ENCODE peak calls at places on chromosome 4, in seven cellular contexts. P is upper lobe of right lung, B is pancreas, G is testis, E is K562, L is body of pancreas, K is kidney. Z is an unnamed sample. For H3K4me1, the result is how much of the 10 kb centered on the place peaks cover.

GRCh38 chr4:13329963-13330362 is 154.2 kb downstream of the RAB28 start:
- DNase-seq in K (no peak), G (no peak), L (no peak), B (no peak), E (no peak), P (no peak), Z (no peak)

GRCh38 chr4:42416017-42416416 is 18.7 kb downstream of the SHISA3 start:
- DNase-seq in G (no peak), E (no peak), L (no peak), B (no peak), P (no peak), K (no peak), Z (no peak)

GRCh38 chr4:58507079-58507478 is 1396.9 kb upstream of the IGFBP7 start:
- DNase-seq in P (no peak), E (no peak), G (no peak), L (no peak), K (no peak), B (no peak), Z (no peak)

GRCh38 chr4:8471211-8471875 is 30.8 kb downstream of the TRMT44 start:
- DNase-seq in K (no peak), B (no peak), G (no peak), P (no peak), E (no peak), L (no peak), Z (no peak)

GRCh38 chr4:140095694-140096482 is 58.1 kb downstream of the MAML3 start:
- DNase-seq in K (no peak), G (no peak), P (no peak), E (no peak), B (no peak), L (peak), Z (no peak)

GRCh38 chr4:7460591-7460990 is 25.9 kb upstream of the PSAPL1 start:
- DNase-seq in K (no peak), G (peak), L (peak), E (peak), P (no peak), B (no peak), Z (no peak)

GRCh38 chr4:47674173-47674572 is 163.7 kb downstream of the CORIN start:
- DNase-seq in B (no peak), K (no peak), L (no peak), P (no peak), E (no peak), G (no peak), Z (no peak)

GRCh38 chr4:172989984-172990711 is 178.5 kb upstream of the GALNT7 start:
- DNase-seq in B (no peak), K (no peak), G (no peak), L (no peak), P (no peak), E (no peak), Z (no peak)

GRCh38 chr4:2186133-2186864 is 55.6 kb downstream of the HAUS3 start:
- DNase-seq in L (peak), G (no peak), E (no peak), B (peak), K (no peak), P (no peak), Z (peak)

GRCh38 chr4:143286733-143287570 is 49.7 kb upstream of the GAB1 start:
- DNase-seq in B (no peak), E (no peak), P (no peak), L (no peak), K (no peak), G (no peak), Z (peak)

GRCh38 chr4:37623940-37624339 is 62.2 kb downstream of the RELL1 start:
- DNase-seq in B (no peak), L (no peak), G (no peak), P (no peak), K (no peak), E (no peak), Z (no peak)

GRCh38 chr4:71559957-71560541 is 221.2 kb downstream of the SLC4A4 start:
- DNase-seq in K (no peak), G (no peak), E (no peak), L (no peak), B (no peak), P (no peak), Z (no peak)

GRCh38 chr4:127134490-127134889 is 498.3 kb upstream of the INTU start:
- DNase-seq in P (no peak), G (no peak), L (no peak), K (no peak), B (no peak), E (no peak), Z (peak)

GRCh38 chr4:135073389-135073788 is 871.8 kb upstream of the PABPC4L start:
- DNase-seq in G (no peak), B (no peak), E (no peak), P (no peak), L (no peak), K (no peak), Z (no peak)

GRCh38 chr4:168731706-168732414 is 235.0 kb downstream of the PALLD start:
- DNase-seq in K (no peak), L (no peak), G (no peak), B (no peak), E (no peak), P (no peak), Z (no peak)

GRCh38 chr4:157020882-157021281 is 49.3 kb upstream of the PDGFC start:
- DNase-seq in P (no peak), K (no peak), G (no peak), L (no peak), E (no peak), B (no peak), Z (no peak)

GRCh38 chr4:129364747-129365452 is 268.9 kb downstream of the C4orf33 start:
- DNase-seq in P (no peak), G (no peak), K (no peak), E (no peak), B (no peak), L (no peak), Z (no peak)

GRCh38 chr4:4837316-4837715 is 22.1 kb upstream of the MSX1 start:
- DNase-seq in L (peak), P (no peak), K (no peak), E (no peak), B (no peak), G (no peak), Z (no peak)

GRCh38 chr4:176189891-176190795 is 5.2 kb downstream of the SPATA4 start:
- DNase-seq in K (no peak), E (no peak), B (no peak), P (no peak), G (no peak), L (no peak), Z (no peak)

GRCh38 chr4:112348488-112349158 is 51.5 kb downstream of the ALPK1 start:
- DNase-seq in L (no peak), K (peak), B (no peak), G (peak), P (peak), E (peak), Z (no peak)

GRCh38 chr4:121156822-121157769 is 7.0 kb downstream of the TNIP3 start:
- DNase-seq in L (peak), E (no peak), K (peak), G (peak), P (peak), B (peak), Z (no peak)

GRCh38 chr4:31088600-31089230 is 368.5 kb downstream of the PCDH7 start:
- DNase-seq in L (peak), B (no peak), P (no peak), K (no peak), E (no peak), G (no peak), Z (no peak)

GRCh38 chr4:165524532-165525190 is 145.9 kb downstream of the CPE start:
- DNase-seq in P (no peak), K (no peak), E (no peak), B (no peak), L (no peak), G (no peak), Z (no peak)

GRCh38 chr4:140697709-140698560 is 58.2 kb downstream of the TBC1D9 start:
- DNase-seq in L (no peak), P (no peak), B (no peak), G (no peak), E (no peak), K (no peak), Z (peak)

GRCh38 chr4:89995824-89996223 is 101.2 kb downstream of the MMRN1 start:
- DNase-seq in E (no peak), L (no peak), G (no peak), K (no peak), P (no peak), B (no peak), Z (no peak)

GRCh38 chr4:84418032-84418709 is 80.9 kb downstream of the NKX6-1 start:
- DNase-seq in G (no peak), E (no peak), K (no peak), P (no peak), L (peak), B (no peak), Z (no peak)

GRCh38 chr4:2827071-2827873 is 16.4 kb upstream of the ADD1 start:
- DNase-seq in B (peak), L (no peak), G (no peak), P (no peak), K (peak), E (no peak), Z (no peak)

GRCh38 chr4:134001057-134001456 is 200.5 kb downstream of the PABPC4L start:
- DNase-seq in P (no peak), L (no peak), K (no peak), B (no peak), G (no peak), E (no peak), Z (no peak)

GRCh38 chr4:23942491-23942890 is 52.6 kb upstream of the PPARGC1A start:
- DNase-seq in K (no peak), P (no peak), L (no peak), B (no peak), E (no peak), G (no peak), Z (no peak)

GRCh38 chr4:2511645-2512131 is 24.8 kb upstream of the FAM193A start:
- DNase-seq in G (no peak), K (no peak), E (no peak), B (no peak), L (no peak), P (no peak), Z (no peak)

GRCh38 chr4:158015241-158015640 is 157.6 kb downstream of the GASK1B start:
- DNase-seq in B (no peak), L (no peak), E (no peak), K (no peak), G (no peak), P (no peak), Z (no peak)

GRCh38 chr4:174828845-174829701 is at the start of gene GLRA3:
- DNase-seq in E (peak), G (peak), B (peak), L (peak), P (peak), K (peak), Z (peak)

GRCh38 chr4:86818845-86819244 is 30.3 kb downstream of the SLC10A6 start:
- DNase-seq in G (no peak), K (no peak), E (peak), P (no peak), L (no peak), B (no peak), Z (no peak)

GRCh38 chr4:36310793-36311192 is 29.4 kb downstream of the DTHD1 start:
- DNase-seq in K (no peak), G (peak), B (no peak), L (peak), E (no peak), P (no peak), Z (peak)

GRCh38 chr4:146235654-146236570 is 21.6 kb downstream of the REELD1 start:
- DNase-seq in E (no peak), B (no peak), K (no peak), G (no peak), L (peak), P (no peak), Z (no peak)

GRCh38 chr4:155657985-155658384 is 8.7 kb upstream of the GUCY1A1 start:
- DNase-seq in G (no peak), B (no peak), P (no peak), L (no peak), K (no peak), E (no peak), Z (no peak)
- H3K4me1 ChIP-seq in G (under half), B (under half), P (under half), L (under half), K (under half), E (under half), Z (under half)

GRCh38 chr4:151481813-151482212 is 72.8 kb downstream of the FHIP1A start:
- DNase-seq in E (no peak), L (no peak), P (no peak), B (no peak), G (no peak), K (no peak), Z (no peak)
- H3K4me1 ChIP-seq in E (under half), L (under half), P (under half), B (under half), G (under half), K (under half), Z (under half)

GRCh38 chr4:94415448-94415847 is 36.3 kb upstream of the PDLIM5 start:
- DNase-seq in K (no peak), B (no peak), E (no peak), P (no peak), G (no peak), L (no peak), Z (no peak)

GRCh38 chr4:94411296-94411695 is 40.4 kb upstream of the PDLIM5 start:
- DNase-seq in K (no peak), G (no peak), L (no peak), E (no peak), P (no peak), B (no peak), Z (no peak)

GRCh38 chr4:94414907-94415306 is 36.8 kb upstream of the PDLIM5 start:
- DNase-seq in G (no peak), B (no peak), E (no peak), P (no peak), L (no peak), K (no peak), Z (no peak)

GRCh38 chr4:94412019-94413017 is 39.4 kb upstream of the PDLIM5 start:
- DNase-seq in G (no peak), B (no peak), K (no peak), L (peak), E (peak), P (no peak), Z (no peak)

DNA sequence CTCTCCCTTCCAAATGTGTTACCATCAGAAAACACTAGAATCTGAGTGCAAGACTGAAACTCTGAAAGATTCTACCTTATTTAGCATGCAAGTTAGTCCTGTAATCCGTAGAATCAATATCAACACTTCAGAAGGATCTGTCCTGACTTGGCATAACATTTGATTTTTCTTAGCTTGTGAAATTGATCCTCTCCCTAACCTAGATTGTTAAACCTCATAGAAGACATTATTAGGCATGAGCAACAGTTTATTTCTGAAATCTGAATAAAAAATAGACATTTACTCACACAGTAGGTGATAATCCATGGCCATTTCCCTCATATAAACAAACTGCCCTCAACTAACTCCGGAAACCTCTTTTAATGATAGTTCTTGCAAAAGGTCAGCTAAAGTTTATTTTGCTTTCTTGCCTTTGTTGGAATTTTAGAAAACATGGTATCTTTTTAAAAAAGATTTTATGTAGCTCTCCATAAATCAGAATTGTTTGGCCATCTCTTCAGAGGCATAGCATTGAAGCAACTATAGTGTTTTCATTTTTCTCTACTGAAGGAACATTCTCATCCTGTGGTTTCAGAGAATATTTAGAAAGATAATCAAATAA is 38.6 kb upstream of the PDLIM5 start:
- DNase-seq in L (no peak), P (no peak), K (no peak), G (no peak), E (no peak), B (no peak), Z (no peak)
- H3K4me1 ChIP-seq in L (under half), P (under half), K (under half), G (under half), E (under half), B (under half), Z (under half)

GRCh38 chr4:184860018-184860530 is 34.3 kb upstream of the ACSL1 start:
- DNase-seq in P (no peak), K (no peak), E (no peak), G (no peak), B (no peak), L (no peak), Z (peak)

GRCh38 chr4:184856277-184856609 is 30.5 kb upstream of the ACSL1 start:
- DNase-seq in L (no peak), K (no peak), E (no peak), B (no peak), G (no peak), P (no peak), Z (no peak)

GRCh38 chr4:184854673-184855072 is 28.9 kb upstream of the ACSL1 start:
- DNase-seq in E (peak), L (peak), K (no peak), G (no peak), P (no peak), B (no peak), Z (no peak)

GRCh38 chr4:184861047-184861446 is 35.3 kb upstream of the ACSL1 start:
- DNase-seq in P (no peak), L (no peak), E (no peak), G (no peak), K (no peak), B (no peak), Z (no peak)

DNA sequence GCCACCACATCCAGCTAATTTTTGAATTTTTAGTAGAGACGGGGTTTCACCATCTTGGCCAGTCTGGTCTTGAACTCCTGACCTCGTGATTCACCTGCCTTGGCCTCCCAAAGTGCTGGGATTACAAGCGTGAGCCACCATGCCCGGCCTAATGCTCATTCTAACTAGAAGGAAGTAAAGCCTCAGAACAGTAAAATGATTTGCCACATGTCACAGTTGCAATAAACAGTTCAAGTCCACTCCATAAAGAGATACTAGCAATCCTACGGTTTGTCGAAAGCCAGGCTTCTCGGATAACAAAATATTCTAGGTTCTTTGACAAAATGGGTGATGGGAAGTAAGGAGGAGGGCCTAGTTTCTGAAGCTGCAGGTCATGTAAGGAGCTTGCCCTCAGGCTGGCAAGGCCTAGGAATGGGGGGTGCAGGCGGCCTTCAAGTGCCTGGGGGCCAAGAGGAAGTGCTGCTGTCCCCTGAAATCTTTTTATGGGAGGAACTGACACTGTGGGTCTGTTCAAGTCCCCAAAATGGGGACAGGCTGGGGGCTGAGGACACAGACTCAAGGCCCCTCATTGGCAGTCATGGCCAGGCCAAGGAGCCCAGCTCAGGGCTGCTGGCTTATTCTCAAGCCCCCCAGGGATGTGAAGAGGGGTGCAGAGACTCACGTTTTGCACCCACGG is 31.8 kb upstream of the ACSL1 start:
- DNase-seq in E (no peak), P (no peak), K (no peak), B (no peak), L (no peak), G (no peak), Z (no peak)
- H3K4me1 ChIP-seq in E (under half), P (under half), K (under half), B (under half), L (under half), G (under half), Z (under half)

GRCh38 chr4:138226351-138226750 is 15.8 kb downstream of the SLC7A11 start:
- DNase-seq in E (no peak), L (no peak), B (no peak), G (no peak), P (no peak), K (no peak), Z (no peak)
- H3K4me1 ChIP-seq in E (under half), L (under half), B (under half), G (under half), P (under half), K (under half), Z (under half)